ENCODE peak calls at places on chromosomes 3 and 15, in ten cellular contexts. C, U, O, Z, D, F, A, N, Q and Y are unnamed samples.

GRCh38 chr3:39038165-39038564 is 13.6 kb downstream of the SCN11A start:
- DNase-seq in Q (no peak), Z (no peak), D (no peak), A (no peak), F (no peak), N (no peak), C (no peak), U (no peak), O (no peak), Y (no peak)

GRCh38 chr3:24640330-24640877 is 145.8 kb upstream of the THRB start:
- DNase-seq in Z (no peak), F (peak), D (peak), N (no peak), Q (no peak), U (no peak), O (peak), A (no peak), C (no peak), Y (no peak)

GRCh38 chr3:37814547-37814946 is 47.1 kb upstream of the CTDSPL start:
- DNase-seq in O (peak), D (peak), N (peak), Z (no peak), A (no peak), Q (no peak), C (no peak), F (peak), U (no peak), Y (no peak)

GRCh38 chr3:36988336-36988735 is 4.6 kb downstream of the EPM2AIP1 start:
- DNase-seq in D (no peak), Z (no peak), Q (no peak), C (no peak), F (no peak), A (no peak), O (no peak), N (no peak), U (no peak), Y (no peak)

GRCh38 chr3:4644954-4645353 is 151.8 kb downstream of the ITPR1 start:
- DNase-seq in D (no peak), Z (no peak), Q (no peak), C (no peak), F (no peak), O (no peak), A (no peak), N (no peak), U (no peak), Y (no peak)

GRCh38 chr15:80247320-80247719 is 4.7 kb downstream of the CTXND1 start:
- DNase-seq in F (no peak), A (no peak), Z (no peak), Q (no peak), O (no peak), U (no peak), D (peak), N (no peak), C (no peak), Y (no peak)

GRCh38 chr3:71074416-71074815 is 509.1 kb downstream of the FOXP1 start:
- DNase-seq in N (no peak), Q (no peak), F (no peak), C (no peak), Z (no peak), O (no peak), A (no peak), U (no peak), D (no peak), Y (no peak)

GRCh38 chr15:86973284-86973844 is 893.7 kb downstream of the AGBL1 start:
- DNase-seq in N (no peak), Z (no peak), A (no peak), D (no peak), F (no peak), U (no peak), Q (no peak), O (no peak), C (no peak), Y (no peak)

GRCh38 chr15:31387101-31387482 is 60.5 kb downstream of the KLF13 start:
- DNase-seq in N (no peak), F (no peak), D (no peak), C (no peak), Z (no peak), U (no peak), O (no peak), A (no peak), Q (no peak), Y (no peak)

GRCh38 chr3:105518806-105519418 is 152.2 kb downstream of the ALCAM start:
- DNase-seq in Z (no peak), U (no peak), F (peak), C (peak), A (no peak), N (peak), O (peak), D (peak), Q (no peak), Y (no peak)

GRCh38 chr3:96101013-96101412 is 713.4 kb upstream of the EPHA6 start:
- DNase-seq in O (no peak), A (no peak), U (no peak), Z (no peak), F (no peak), D (no peak), Q (no peak), N (no peak), C (no peak), Y (no peak)

GRCh38 chr15:100879461-100880138 is at the start of gene ALDH1A3:
- DNase-seq in U (no peak), A (no peak), O (peak), C (no peak), Z (no peak), D (no peak), F (no peak), Q (no peak), N (no peak), Y (no peak)

GRCh38 chr3:98800401-98800800 is 37.3 kb downstream of the ST3GAL6 start:
- DNase-seq in Q (no peak), N (no peak), Z (no peak), O (no peak), A (no peak), C (no peak), D (no peak), F (no peak), U (no peak), Y (no peak)

GRCh38 chr15:82540055-82540983 is at the start of gene RPS17:
- DNase-seq in O (peak), D (peak), Q (peak), A (peak), C (no peak), Z (peak), U (peak), F (no peak), N (no peak), Y (peak)

GRCh38 chr3:111667621-111668239 is 72.6 kb upstream of the ZBED2 start:
- DNase-seq in Q (peak), A (peak), O (peak), N (no peak), F (no peak), U (no peak), D (no peak), Z (peak), C (peak), Y (no peak)

GRCh38 chr15:95175914-95176658 is 944.7 kb downstream of the MCTP2 start:
- DNase-seq in D (no peak), U (no peak), N (no peak), Q (no peak), O (no peak), F (no peak), C (no peak), A (no peak), Z (no peak), Y (no peak)

GRCh38 chr3:179020112-179020511 is 51.5 kb downstream of the ZMAT3 start:
- DNase-seq in U (no peak), F (peak), D (no peak), N (no peak), Q (no peak), C (no peak), Z (no peak), A (no peak), O (no peak), Y (no peak)

GRCh38 chr15:22780267-22780666 is 6.2 kb upstream of the NIPA1 start:
- DNase-seq in O (no peak), C (no peak), N (no peak), U (no peak), D (no peak), A (no peak), Z (no peak), F (no peak), Q (no peak), Y (no peak)

GRCh38 chr3:64898941-64899340 is 211.1 kb upstream of the ADAMTS9 start:
- DNase-seq in A (no peak), Z (no peak), F (no peak), D (no peak), C (no peak), Q (no peak), O (no peak), U (no peak), N (no peak), Y (no peak)